ENCODE peak calls at places on chromosomes 2 and 18, in four cellular contexts. N, M, G and T are unnamed samples.

GRCh38 chr2:102190425-102191107 is 3.7 kb downstream of the IL1RL2 start:
- DNase-seq in M (no peak), N (no peak), G (no peak), T (no peak)

GRCh38 chr18:26460449-26461091 is 87.8 kb downstream of the KCTD1 start:
- DNase-seq in M (no peak), G (no peak), N (no peak), T (no peak)

GRCh38 chr2:44324971-44325426 is 36.3 kb downstream of the PREPL start:
- DNase-seq in M (peak), G (peak), N (no peak), T (peak)

GRCh38 chr2:187783446-187783845 is 229.2 kb upstream of the TFPI start:
- DNase-seq in M (no peak), N (no peak), G (peak), T (no peak)

GRCh38 chr2:80365762-80366161 is 61.2 kb upstream of the LRRTM1 start:
- DNase-seq in N (no peak), G (no peak), M (no peak), T (no peak)

GRCh38 chr2:22450831-22451230 is 934.1 kb upstream of the KLHL29 start:
- DNase-seq in G (no peak), M (no peak), N (no peak), T (no peak)

GRCh38 chr2:168293766-168294165 is 46.4 kb upstream of the STK39 start:
- DNase-seq in M (no peak), N (no peak), G (peak), T (no peak)

GRCh38 chr2:234881413-234882241 is 70.2 kb upstream of the SH3BP4 start:
- DNase-seq in G (peak), M (peak), N (peak), T (peak)

GRCh38 chr18:24831091-24831490 is 370.7 kb downstream of the HRH4 start:
- DNase-seq in M (no peak), N (no peak), G (no peak), T (no peak)

GRCh38 chr2:47357475-47357874 is 45.5 kb upstream of the MSH2 start:
- DNase-seq in G (peak), M (no peak), N (no peak), T (peak)

GRCh38 chr2:239257511-239257937 is 143.3 kb downstream of the HDAC4 start:
- DNase-seq in N (no peak), M (peak), G (peak), T (peak)

GRCh38 chr2:216695401-216695821 is at the start of gene IGFBP5:
- DNase-seq in G (peak), M (peak), N (peak), T (peak)

GRCh38 chr18:64052772-64053171 is 82.9 kb downstream of the SERPINB8 start:
- DNase-seq in M (no peak), N (no peak), G (no peak), T (no peak)

GRCh38 chr2:149169653-149170052 is 131.2 kb downstream of the LYPD6B start:
- DNase-seq in M (no peak), N (no peak), G (no peak), T (no peak)

GRCh38 chr2:174561283-174562275 is 36.0 kb downstream of the WIPF1 start:
- DNase-seq in M (no peak), N (peak), G (peak), T (peak)

GRCh38 chr18:48703418-48703817 is 164.6 kb downstream of the CTIF start:
- DNase-seq in M (no peak), N (no peak), G (no peak), T (no peak)

GRCh38 chr2:43110442-43110871 is 115.9 kb downstream of the ZFP36L2 start:
- DNase-seq in N (no peak), G (peak), M (no peak), T (peak)

GRCh38 chr18:50128506-50129271 is 66.3 kb downstream of the MYO5B start:
- DNase-seq in N (no peak), M (no peak), G (no peak), T (no peak)

GRCh38 chr2:239926587-239927234 is 98.4 kb downstream of the NDUFA10 start:
- DNase-seq in M (no peak), G (peak), N (no peak), T (no peak)

GRCh38 chr2:8234253-8234652 is 447.6 kb upstream of the ID2 start:
- DNase-seq in G (no peak), M (no peak), N (no peak), T (no peak)

GRCh38 chr18:9782073-9782857 is 74.2 kb downstream of the RAB31 start:
- DNase-seq in M (peak), G (peak), N (no peak), T (peak)

GRCh38 chr2:201261471-201261870 is 1.1 kb downstream of the CASP8 start:
- DNase-seq in M (no peak), N (no peak), G (no peak), T (no peak)

GRCh38 chr18:65721634-65722033 is 29.2 kb upstream of the CDH7 start:
- DNase-seq in G (no peak), M (no peak), N (no peak), T (no peak)

GRCh38 chr2:100786297-100786658 is 33.7 kb upstream of the NPAS2 start:
- DNase-seq in M (peak), N (no peak), G (peak), T (peak)
- H3K4me3 ChIP-seq in M (no peak), N (no peak), G (no peak), T (no peak)

GRCh38 chr2:131040661-131041401 is 52.4 kb downstream of the FAM168B start:
- DNase-seq in G (no peak), N (no peak), M (no peak), T (peak)
- TF ChIP-seq CTCF in G (peak), N (no peak), M (peak), T (peak)

GRCh38 chr18:77524909-77525308 is 275.3 kb downstream of the GALR1 start:
- DNase-seq in G (no peak), M (no peak), N (no peak), T (no peak)
- H3K4me3 ChIP-seq in G (no peak), M (no peak), N (no peak), T (no peak)

GRCh38 chr2:15646661-15647060 is 55.0 kb downstream of the DDX1 start:
- DNase-seq in M (no peak), G (no peak), N (no peak), T (no peak)

GRCh38 chr2:15645720-15646385 is 54.2 kb downstream of the DDX1 start:
- DNase-seq in N (no peak), M (no peak), G (no peak), T (no peak)

GRCh38 chr2:15648593-15649525 is 57.2 kb downstream of the DDX1 start:
- DNase-seq in M (no peak), G (no peak), N (no peak), T (no peak)

GRCh38 chr2:15649556-15650255 is 58.0 kb downstream of the DDX1 start:
- DNase-seq in N (no peak), M (no peak), G (no peak), T (no peak)

GRCh38 chr2:15647622-15648590 is 56.2 kb downstream of the DDX1 start:
- DNase-seq in G (no peak), N (no peak), M (no peak), T (no peak)
- TF ChIP-seq CTCF in G (no peak), N (no peak), M (no peak), T (no peak)

DNA sequence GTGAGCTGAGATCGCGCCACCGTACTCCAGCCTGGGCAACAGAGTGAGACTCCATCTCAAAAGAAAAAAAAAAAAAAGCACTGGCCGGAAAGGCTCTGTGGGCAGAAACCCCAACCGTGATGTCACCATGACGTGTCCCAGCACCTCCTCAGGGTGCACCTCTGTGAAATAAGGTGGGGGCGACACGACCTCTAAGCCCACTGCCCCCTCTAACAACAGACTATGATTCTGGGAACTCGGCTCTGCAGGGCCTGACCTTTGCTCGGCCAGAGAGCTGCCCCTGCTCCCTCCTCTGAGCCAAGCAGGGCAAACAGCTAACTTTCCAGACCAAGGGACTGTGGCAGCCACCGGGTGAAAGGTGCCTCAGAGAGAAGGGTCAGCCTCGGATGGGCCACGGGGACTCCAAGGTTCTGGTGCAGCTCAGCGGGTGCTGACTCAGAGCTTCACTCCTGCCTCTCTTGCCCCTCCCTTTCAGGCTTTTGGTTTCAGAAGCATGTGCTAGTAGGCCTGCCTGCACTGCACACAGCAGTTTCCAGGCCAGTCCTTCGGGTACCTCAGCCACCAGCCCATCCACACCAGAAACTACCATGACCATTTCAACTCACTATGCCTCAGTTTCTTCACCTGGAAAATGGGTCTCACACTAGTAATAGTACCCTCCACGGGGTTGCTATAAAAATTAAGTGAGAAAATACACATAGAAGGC is 8.0 kb downstream of the TMBIM1 start:
- DNase-seq in N (peak), G (peak), M (peak), T (peak)
- H3K4me3 ChIP-seq in N (peak), G (peak), M (no peak), T (no peak)

GRCh38 chr2:75098856-75099255 is 100.5 kb downstream of the TACR1 start:
- DNase-seq in N (no peak), M (no peak), G (peak), T (peak)
- TF ChIP-seq CTCF in N (no peak), M (peak), G (peak), T (peak)

GRCh38 chr2:91442246-91442905 is 2750.9 kb downstream of the RPIA start:
- DNase-seq in M (no peak), G (no peak), N (peak), T (no peak)
- H3K4me3 ChIP-seq in M (no peak), G (no peak), N (peak), T (peak)

GRCh38 chr2:222919841-222920609 is 59.2 kb downstream of the ACSL3 start:
- DNase-seq in M (peak), N (no peak), G (peak), T (peak)

GRCh38 chr2:222915092-222915957 is 54.5 kb downstream of the ACSL3 start:
- DNase-seq in G (peak), N (no peak), M (no peak), T (peak)

GRCh38 chr2:222912776-222913175 is 51.9 kb downstream of the ACSL3 start:
- DNase-seq in N (no peak), G (no peak), M (no peak), T (no peak)

GRCh38 chr2:222920657-222921186 is 59.9 kb downstream of the ACSL3 start:
- DNase-seq in N (no peak), M (no peak), G (no peak), T (no peak)

DNA sequence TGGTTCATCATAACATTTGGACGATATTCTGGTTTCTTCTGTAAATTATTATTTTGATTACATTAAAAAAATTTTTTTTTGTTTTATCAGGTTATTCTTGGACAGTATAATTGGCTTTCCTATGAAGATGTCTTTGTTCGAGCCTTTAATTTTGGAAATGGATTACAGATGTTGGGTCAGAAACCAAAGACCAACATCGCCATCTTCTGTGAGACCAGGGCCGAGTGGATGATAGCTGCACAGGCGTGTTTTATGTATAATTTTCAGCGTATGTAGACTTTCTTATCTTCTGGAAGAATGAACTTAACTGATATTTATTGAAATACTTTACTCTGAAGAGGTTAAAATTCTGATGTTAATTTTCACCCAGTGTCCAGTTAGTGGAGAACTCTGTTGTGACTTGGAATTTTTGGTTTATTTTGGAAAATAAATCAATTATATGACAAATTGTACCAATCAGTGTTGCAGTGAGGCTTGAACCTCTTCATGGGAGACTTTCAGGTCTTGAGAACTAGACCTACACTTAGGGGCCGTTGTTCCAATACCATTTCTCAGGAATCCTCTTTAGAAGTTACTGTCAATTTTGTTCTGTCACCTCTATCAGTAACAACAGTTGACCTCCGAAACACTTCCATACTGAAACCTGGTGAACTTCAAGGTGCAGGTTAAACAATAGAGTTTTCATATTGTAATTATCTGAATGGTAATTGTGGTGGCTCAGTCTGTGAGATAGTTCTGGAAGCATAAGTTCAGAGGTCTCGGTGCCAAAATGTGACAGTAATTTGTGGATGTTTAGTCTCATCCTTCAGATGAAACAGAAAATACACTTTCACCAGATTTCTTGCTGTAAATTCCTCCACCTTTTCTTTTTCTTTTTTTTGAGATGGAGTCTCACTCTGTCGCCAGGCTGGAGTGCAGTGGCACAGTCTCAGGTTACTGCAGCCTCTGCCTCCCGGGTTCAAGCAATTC is 55.7 kb downstream of the ACSL3 start:
- DNase-seq in N (no peak), M (no peak), G (no peak), T (no peak)
- TF ChIP-seq CTCF in N (no peak), M (no peak), G (no peak), T (no peak)

GRCh38 chr18:54957295-54957694 is 2.0 kb downstream of the CCDC68 start:
- DNase-seq in M (no peak), G (peak), N (no peak), T (peak)

GRCh38 chr18:54958711-54959625 is at the start of gene CCDC68:
- DNase-seq in G (no peak), M (no peak), N (peak), T (peak)

GRCh38 chr18:54956506-54956905 is 2.8 kb downstream of the CCDC68 start:
- DNase-seq in G (no peak), N (no peak), M (no peak), T (no peak)

GRCh38 chr18:54960197-54960596 is 936 bp upstream of the CCDC68 start:
- DNase-seq in M (no peak), G (no peak), N (no peak), T (no peak)

GRCh38 chr18:54957987-54958386 is 1.3 kb downstream of the CCDC68 start:
- DNase-seq in G (peak), M (no peak), N (no peak), T (peak)
- H3K4me3 ChIP-seq in G (no peak), M (no peak), N (peak), T (peak)